ENCODE peak calls at places on chromosome 19, in nine cellular contexts. One of them, this sample, is unnamed.

GRCh38 chr19:38417544-38418506 is 8.2 kb downstream of the RASGRP4 start:
- DNase-seq in lung microvascular endothelial cell: no peak
- DNase-seq in HTR-8/SVneo: no peak
- DNase-seq in activated naive CD4-positive, alpha-beta T cell treated with anti-CD3 and anti-CD28 coated beads, Interleukin-2, amount 10 ng/mL, durations not matched to agents 7 days and 5 days: peak
- DNase-seq in aorta: peak
- DNase-seq in NCI-H146: peak
- DNase-seq in stimulated activated naive CD4-positive, alpha-beta T cell: peak
- DNase-seq in SW480: peak
- DNase-seq in Calu3: peak
- DNase-seq in this sample: no peak

GRCh38 chr19:35206379-35206778 is 22.2 kb downstream of the FAM187B start:
- DNase-seq in lung microvascular endothelial cell: no peak
- DNase-seq in HTR-8/SVneo: no peak
- DNase-seq in activated naive CD4-positive, alpha-beta T cell treated with anti-CD3 and anti-CD28 coated beads, Interleukin-2, amount 10 ng/mL, durations not matched to agents 7 days and 5 days: peak
- DNase-seq in aorta: no peak
- DNase-seq in NCI-H146: no peak
- DNase-seq in stimulated activated naive CD4-positive, alpha-beta T cell: peak
- DNase-seq in SW480: no peak
- DNase-seq in Calu3: no peak
- DNase-seq in this sample: no peak

GRCh38 chr19:51598159-51598915 is 27.3 kb downstream of the ZNF175 start:
- DNase-seq in lung microvascular endothelial cell: no peak
- DNase-seq in HTR-8/SVneo: no peak
- DNase-seq in activated naive CD4-positive, alpha-beta T cell treated with anti-CD3 and anti-CD28 coated beads, Interleukin-2, amount 10 ng/mL, durations not matched to agents 7 days and 5 days: no peak
- DNase-seq in aorta: no peak
- DNase-seq in NCI-H146: no peak
- DNase-seq in stimulated activated naive CD4-positive, alpha-beta T cell: no peak
- DNase-seq in SW480: no peak
- DNase-seq in Calu3: no peak
- DNase-seq in this sample: no peak

GRCh38 chr19:18895038-18895827 is 725 bp downstream of the CERS1 start:
- DNase-seq in lung microvascular endothelial cell: peak
- DNase-seq in HTR-8/SVneo: peak
- DNase-seq in activated naive CD4-positive, alpha-beta T cell treated with anti-CD3 and anti-CD28 coated beads, Interleukin-2, amount 10 ng/mL, durations not matched to agents 7 days and 5 days: no peak
- DNase-seq in aorta: no peak
- DNase-seq in NCI-H146: peak
- DNase-seq in stimulated activated naive CD4-positive, alpha-beta T cell: no peak
- DNase-seq in SW480: peak
- DNase-seq in Calu3: peak
- DNase-seq in this sample: no peak

GRCh38 chr19:17888260-17888659 is 16.5 kb downstream of the SLC5A5 start:
- DNase-seq in lung microvascular endothelial cell: no peak
- DNase-seq in HTR-8/SVneo: no peak
- DNase-seq in activated naive CD4-positive, alpha-beta T cell treated with anti-CD3 and anti-CD28 coated beads, Interleukin-2, amount 10 ng/mL, durations not matched to agents 7 days and 5 days: no peak
- DNase-seq in aorta: no peak
- DNase-seq in NCI-H146: peak
- DNase-seq in stimulated activated naive CD4-positive, alpha-beta T cell: no peak
- DNase-seq in SW480: no peak
- DNase-seq in Calu3: no peak
- DNase-seq in this sample: no peak

GRCh38 chr19:54415208-54415900 is at the start of gene TTYH1:
- DNase-seq in lung microvascular endothelial cell: no peak
- DNase-seq in HTR-8/SVneo: no peak
- DNase-seq in activated naive CD4-positive, alpha-beta T cell treated with anti-CD3 and anti-CD28 coated beads, Interleukin-2, amount 10 ng/mL, durations not matched to agents 7 days and 5 days: peak
- DNase-seq in aorta: no peak
- DNase-seq in NCI-H146: no peak
- DNase-seq in stimulated activated naive CD4-positive, alpha-beta T cell: no peak
- DNase-seq in SW480: no peak
- DNase-seq in Calu3: no peak
- DNase-seq in this sample: no peak

GRCh38 chr19:3324405-3324856 is 42.0 kb upstream of the NFIC start:
- DNase-seq in lung microvascular endothelial cell: peak
- DNase-seq in HTR-8/SVneo: no peak
- DNase-seq in activated naive CD4-positive, alpha-beta T cell treated with anti-CD3 and anti-CD28 coated beads, Interleukin-2, amount 10 ng/mL, durations not matched to agents 7 days and 5 days: peak
- DNase-seq in aorta: peak
- DNase-seq in NCI-H146: no peak
- DNase-seq in stimulated activated naive CD4-positive, alpha-beta T cell: peak
- DNase-seq in SW480: no peak
- DNase-seq in Calu3: peak
- DNase-seq in this sample: no peak

GRCh38 chr19:34237283-34237682 is 17.1 kb upstream of the GARRE1 start:
- DNase-seq in lung microvascular endothelial cell: no peak
- DNase-seq in HTR-8/SVneo: no peak
- DNase-seq in activated naive CD4-positive, alpha-beta T cell treated with anti-CD3 and anti-CD28 coated beads, Interleukin-2, amount 10 ng/mL, durations not matched to agents 7 days and 5 days: no peak
- DNase-seq in aorta: no peak
- DNase-seq in NCI-H146: no peak
- DNase-seq in stimulated activated naive CD4-positive, alpha-beta T cell: no peak
- DNase-seq in SW480: no peak
- DNase-seq in Calu3: no peak
- DNase-seq in this sample: no peak

GRCh38 chr19:10961763-10962536 is 1.1 kb downstream of the SMARCA4 start:
- DNase-seq in lung microvascular endothelial cell: peak
- DNase-seq in HTR-8/SVneo: no peak
- DNase-seq in activated naive CD4-positive, alpha-beta T cell treated with anti-CD3 and anti-CD28 coated beads, Interleukin-2, amount 10 ng/mL, durations not matched to agents 7 days and 5 days: no peak
- DNase-seq in aorta: no peak
- DNase-seq in NCI-H146: no peak
- DNase-seq in stimulated activated naive CD4-positive, alpha-beta T cell: no peak
- DNase-seq in SW480: no peak
- DNase-seq in Calu3: no peak
- DNase-seq in this sample: no peak

GRCh38 chr19:10797541-10798256 is 38.3 kb downstream of the TMED1 start:
- DNase-seq in lung microvascular endothelial cell: peak
- DNase-seq in HTR-8/SVneo: no peak
- DNase-seq in activated naive CD4-positive, alpha-beta T cell treated with anti-CD3 and anti-CD28 coated beads, Interleukin-2, amount 10 ng/mL, durations not matched to agents 7 days and 5 days: peak
- DNase-seq in aorta: no peak
- DNase-seq in NCI-H146: no peak
- DNase-seq in stimulated activated naive CD4-positive, alpha-beta T cell: peak
- DNase-seq in SW480: peak
- DNase-seq in Calu3: no peak
- DNase-seq in this sample: no peak

GRCh38 chr19:47430041-47430802 is 10.9 kb upstream of the MEIS3 start:
- DNase-seq in lung microvascular endothelial cell: peak
- DNase-seq in HTR-8/SVneo: no peak
- DNase-seq in activated naive CD4-positive, alpha-beta T cell treated with anti-CD3 and anti-CD28 coated beads, Interleukin-2, amount 10 ng/mL, durations not matched to agents 7 days and 5 days: peak
- DNase-seq in aorta: peak
- DNase-seq in NCI-H146: peak
- DNase-seq in stimulated activated naive CD4-positive, alpha-beta T cell: no peak
- DNase-seq in SW480: no peak
- DNase-seq in Calu3: peak
- DNase-seq in this sample: no peak

This sample was measured in AG09319.